ENCODE peak calls at places on chromosomes 2 and 18, in six cellular contexts. One of them, this sample, is unnamed.

GRCh38 chr2:180980185-180980942 is at the start of gene UBE2E3:
- DNase-seq in K562: peak; percentile 92
- DNase-seq in H1: peak; percentile 54
- DNase-seq in GM12891: peak; percentile 56
- DNase-seq in GM12878: no peak
- DNase-seq in HepG2: peak; percentile 67
- DNase-seq in this sample: peak; percentile 55

GRCh38 chr2:225288986-225289385 is 110.5 kb upstream of the NYAP2 start:
- DNase-seq in K562: no peak
- DNase-seq in H1: no peak
- DNase-seq in GM12891: no peak
- DNase-seq in GM12878: no peak
- DNase-seq in HepG2: no peak
- DNase-seq in this sample: no peak

GRCh38 chr2:74186038-74186437 is 7.4 kb upstream of the MOB1A start:
- DNase-seq in K562: peak; percentile 44
- DNase-seq in H1: no peak
- DNase-seq in GM12891: peak; percentile 40
- DNase-seq in GM12878: peak; percentile 98
- DNase-seq in HepG2: no peak
- DNase-seq in this sample: peak; percentile 32

GRCh38 chr2:196453613-196454047 is 185.9 kb upstream of the CCDC150 start:
- DNase-seq in K562: peak; percentile 9
- DNase-seq in H1: peak; percentile 5
- DNase-seq in GM12891: peak; percentile 10
- DNase-seq in GM12878: peak; percentile 72
- DNase-seq in HepG2: peak; percentile 52
- DNase-seq in this sample: no peak

GRCh38 chr2:103847276-103847675 is 1006.6 kb upstream of the POU3F3 start:
- DNase-seq in K562: no peak
- DNase-seq in H1: no peak
- DNase-seq in GM12891: no peak
- DNase-seq in GM12878: no peak
- DNase-seq in HepG2: no peak
- DNase-seq in this sample: no peak

GRCh38 chr2:86258106-86258505 is 58.8 kb downstream of the MRPL35 start:
- DNase-seq in K562: no peak
- DNase-seq in H1: no peak
- DNase-seq in GM12891: no peak
- DNase-seq in GM12878: no peak
- DNase-seq in HepG2: no peak
- DNase-seq in this sample: no peak

GRCh38 chr2:48085888-48086287 is 179.6 kb upstream of the FBXO11 start:
- DNase-seq in K562: no peak
- DNase-seq in H1: no peak
- DNase-seq in GM12891: no peak
- DNase-seq in GM12878: no peak
- DNase-seq in HepG2: no peak
- DNase-seq in this sample: no peak

GRCh38 chr18:34990571-34990970 is 50.6 kb upstream of the MAPRE2 start:
- DNase-seq in K562: no peak
- DNase-seq in H1: no peak
- DNase-seq in GM12891: no peak
- DNase-seq in GM12878: no peak
- DNase-seq in HepG2: no peak
- DNase-seq in this sample: no peak

GRCh38 chr2:180012523-180012922 is 5.4 kb upstream of the CWC22 start:
- DNase-seq in K562: no peak
- DNase-seq in H1: no peak
- DNase-seq in GM12891: no peak
- DNase-seq in GM12878: no peak
- DNase-seq in HepG2: peak; percentile 23
- DNase-seq in this sample: no peak

GRCh38 chr18:23740105-23740830 is 51.0 kb downstream of the LAMA3 start:
- DNase-seq in K562: no peak
- DNase-seq in H1: no peak
- DNase-seq in GM12891: no peak
- DNase-seq in GM12878: no peak
- DNase-seq in HepG2: no peak
- DNase-seq in this sample: no peak

GRCh38 chr2:191145769-191146471 is 4.9 kb downstream of the STAT4 start:
- DNase-seq in K562: no peak
- DNase-seq in H1: no peak
- DNase-seq in GM12891: no peak
- DNase-seq in GM12878: no peak
- DNase-seq in HepG2: no peak
- DNase-seq in this sample: no peak

GRCh38 chr2:134260726-134261125 is 6.9 kb downstream of the MGAT5 start:
- DNase-seq in K562: no peak
- DNase-seq in H1: no peak
- DNase-seq in GM12891: no peak
- DNase-seq in GM12878: no peak
- DNase-seq in HepG2: no peak
- DNase-seq in this sample: no peak

GRCh38 chr2:163592954-163593622 is 142.7 kb downstream of the FIGN start:
- DNase-seq in K562: no peak
- DNase-seq in H1: no peak
- DNase-seq in GM12891: no peak
- DNase-seq in GM12878: no peak
- DNase-seq in HepG2: no peak
- DNase-seq in this sample: no peak

GRCh38 chr18:66874812-66875474 is 271.1 kb upstream of the CDH19 start:
- DNase-seq in K562: no peak
- DNase-seq in H1: no peak
- DNase-seq in GM12891: no peak
- DNase-seq in GM12878: no peak
- DNase-seq in HepG2: peak; percentile 47
- DNase-seq in this sample: no peak

GRCh38 chr2:73594241-73594640 is 48.0 kb downstream of the NAT8 start:
- DNase-seq in K562: no peak
- DNase-seq in H1: no peak
- DNase-seq in GM12891: no peak
- DNase-seq in GM12878: no peak
- DNase-seq in HepG2: no peak
- DNase-seq in this sample: no peak

GRCh38 chr18:9615973-9616559 is 1.7 kb upstream of the PPP4R1 start:
- DNase-seq in K562: no peak
- DNase-seq in H1: no peak
- DNase-seq in GM12891: no peak
- DNase-seq in GM12878: no peak
- DNase-seq in HepG2: no peak
- DNase-seq in this sample: no peak

GRCh38 chr2:20104900-20105545 is 53.6 kb upstream of the LAPTM4A start:
- DNase-seq in K562: no peak
- DNase-seq in H1: no peak
- DNase-seq in GM12891: no peak
- DNase-seq in GM12878: no peak
- DNase-seq in HepG2: no peak
- DNase-seq in this sample: no peak

GRCh38 chr18:45958730-45959129 is 8.4 kb downstream of the EPG5 start:
- DNase-seq in K562: no peak
- DNase-seq in H1: no peak
- DNase-seq in GM12891: no peak
- DNase-seq in GM12878: no peak
- DNase-seq in HepG2: no peak
- DNase-seq in this sample: no peak

GRCh38 chr18:57727952-57728807 is 74.9 kb downstream of the ATP8B1 start:
- DNase-seq in K562: no peak
- DNase-seq in H1: no peak
- DNase-seq in GM12891: no peak
- DNase-seq in GM12878: no peak
- DNase-seq in HepG2: no peak
- DNase-seq in this sample: no peak

GRCh38 chr2:162072976-162073775 is 839 bp downstream of the DPP4 start:
- DNase-seq in K562: no peak
- DNase-seq in H1: no peak
- DNase-seq in GM12891: no peak
- DNase-seq in GM12878: no peak
- DNase-seq in HepG2: no peak
- DNase-seq in this sample: no peak

GRCh38 chr2:191894681-191895147 is 47.8 kb upstream of the CAVIN2 start:
- DNase-seq in K562: no peak
- DNase-seq in H1: no peak
- DNase-seq in GM12891: no peak
- DNase-seq in GM12878: no peak
- DNase-seq in HepG2: no peak
- DNase-seq in this sample: no peak

DNA sequence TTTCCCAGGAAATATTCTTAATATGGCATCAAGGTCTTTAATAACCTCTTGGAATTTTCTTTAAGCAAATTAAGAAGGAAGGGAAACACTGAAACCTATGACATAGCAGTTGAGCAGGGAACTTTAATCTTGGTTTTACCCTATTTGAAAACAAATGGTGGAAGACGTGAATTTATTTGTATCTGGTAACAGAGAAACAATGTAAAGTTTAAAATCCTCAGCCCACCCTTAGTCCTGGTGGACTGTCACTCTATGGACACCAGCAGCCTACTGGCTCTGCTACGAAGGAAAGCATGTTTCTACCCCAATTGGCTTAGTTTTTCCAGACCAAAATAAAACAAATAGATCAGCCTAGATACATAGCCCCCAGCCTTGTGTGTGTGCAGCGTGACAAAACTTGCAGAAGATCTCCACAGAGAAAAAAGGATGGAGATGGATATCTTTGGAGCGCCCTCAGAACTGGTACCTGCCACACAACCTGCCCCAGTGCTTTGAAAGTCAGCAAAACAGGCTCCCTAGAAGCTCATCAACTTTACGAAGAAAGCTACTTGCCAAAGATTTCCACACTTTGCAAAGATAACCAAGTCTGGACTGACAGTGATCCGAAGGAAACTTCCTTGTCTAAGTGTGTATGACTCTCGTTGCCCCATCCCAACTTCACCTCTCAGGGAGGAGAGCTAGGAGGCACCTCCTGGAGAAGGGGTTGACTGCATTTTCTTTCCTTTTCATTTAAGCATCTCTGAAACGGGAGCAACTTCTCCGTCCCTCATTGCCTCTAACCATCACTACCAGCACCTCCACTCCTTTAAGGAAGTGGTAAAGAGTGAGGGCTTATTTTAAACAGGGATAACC is 7.3 kb downstream of the ZEB2 start:
- DNase-seq in K562: no peak
- DNase-seq in H1: no peak
- DNase-seq in GM12891: no peak
- DNase-seq in GM12878: no peak
- DNase-seq in HepG2: no peak
- DNase-seq in this sample: no peak
- TF ChIP-seq POLR2A in K562: no peak
- TF ChIP-seq POLR2A in H1: no peak
- TF ChIP-seq POLR2A in GM12891: no peak
- TF ChIP-seq POLR2A in GM12878: no peak
- TF ChIP-seq POLR2A in HepG2: no peak
- TF ChIP-seq POLR2A in this sample: no peak

GRCh38 chr18:63183952-63184351 is 135.6 kb downstream of the BCL2 start:
- DNase-seq in K562: no peak
- DNase-seq in H1: no peak
- DNase-seq in GM12891: no peak
- DNase-seq in GM12878: no peak
- DNase-seq in HepG2: no peak
- DNase-seq in this sample: no peak

GRCh38 chr18:63186934-63187574 is 132.5 kb downstream of the BCL2 start:
- DNase-seq in K562: no peak
- DNase-seq in H1: no peak
- DNase-seq in GM12891: no peak
- DNase-seq in GM12878: no peak
- DNase-seq in HepG2: no peak
- DNase-seq in this sample: no peak

GRCh38 chr18:63186520-63186919 is 133.0 kb downstream of the BCL2 start:
- DNase-seq in K562: no peak
- DNase-seq in H1: no peak
- DNase-seq in GM12891: no peak
- DNase-seq in GM12878: no peak
- DNase-seq in HepG2: no peak
- DNase-seq in this sample: no peak

GRCh38 chr18:63188063-63188462 is 131.5 kb downstream of the BCL2 start:
- DNase-seq in K562: no peak
- DNase-seq in H1: no peak
- DNase-seq in GM12891: no peak
- DNase-seq in GM12878: no peak
- DNase-seq in HepG2: no peak
- DNase-seq in this sample: no peak

DNA sequence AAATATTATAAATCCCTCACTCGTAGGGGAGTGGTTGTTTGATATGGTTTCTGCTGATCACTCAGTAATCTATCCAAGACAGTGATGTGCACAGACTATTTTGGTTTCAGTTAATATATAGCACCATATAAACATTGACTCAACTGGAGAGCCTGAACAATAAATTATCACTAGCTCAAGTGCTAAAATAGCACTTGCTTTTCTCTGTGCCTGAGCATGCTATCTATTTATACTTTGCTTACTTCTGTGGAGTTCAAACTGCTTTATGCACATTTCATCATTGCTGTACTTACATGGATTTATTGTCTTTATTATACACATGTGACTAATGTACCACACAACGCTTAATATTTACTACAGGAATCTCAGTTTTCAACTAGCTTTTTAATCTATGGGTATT is 133.6 kb downstream of the BCL2 start:
- DNase-seq in K562: no peak
- DNase-seq in H1: no peak
- DNase-seq in GM12891: no peak
- DNase-seq in GM12878: no peak
- DNase-seq in HepG2: no peak
- DNase-seq in this sample: no peak
- TF ChIP-seq POLR2AphosphoS5 in K562: no peak
- TF ChIP-seq POLR2AphosphoS5 in H1: no peak
- TF ChIP-seq POLR2AphosphoS5 in GM12891: no peak
- TF ChIP-seq POLR2AphosphoS5 in GM12878: no peak
- TF ChIP-seq POLR2AphosphoS5 in HepG2: no peak
- TF ChIP-seq POLR2AphosphoS5 in this sample: no peak

GRCh38 chr2:12715258-12715865 is 1.4 kb upstream of the TRIB2 start:
- DNase-seq in K562: no peak
- DNase-seq in H1: no peak
- DNase-seq in GM12891: no peak
- DNase-seq in GM12878: no peak
- DNase-seq in HepG2: no peak
- DNase-seq in this sample: no peak
- TF ChIP-seq TAF1 in K562: no peak
- TF ChIP-seq TAF1 in H1: no peak
- TF ChIP-seq TAF1 in GM12891: no peak
- TF ChIP-seq TAF1 in GM12878: no peak
- TF ChIP-seq TAF1 in HepG2: no peak
- TF ChIP-seq TAF1 in this sample: no peak

DNA sequence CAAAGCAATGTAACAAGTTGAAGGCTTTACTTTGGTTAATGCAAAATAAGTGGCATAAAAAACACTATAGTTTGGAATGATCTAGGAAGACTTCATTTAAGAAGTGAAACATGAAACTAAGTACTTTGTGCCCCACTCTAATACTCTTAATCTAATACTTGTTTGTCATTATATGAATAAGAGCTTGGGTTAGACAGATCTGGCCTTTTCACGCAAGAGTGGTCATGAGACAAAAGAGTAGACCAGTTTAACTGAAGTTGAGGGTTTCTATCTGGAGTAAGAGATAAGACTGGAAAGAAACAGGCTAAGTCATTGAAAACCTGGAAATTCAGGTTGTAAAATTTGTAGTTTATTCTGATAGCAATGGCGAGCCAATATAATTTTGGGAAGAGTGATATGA is 2.8 kb downstream of the SLC30A6 start:
- DNase-seq in K562: peak; percentile 32
- DNase-seq in H1: no peak
- DNase-seq in GM12891: peak; percentile 9
- DNase-seq in GM12878: peak; percentile 66
- DNase-seq in HepG2: no peak
- DNase-seq in this sample: peak; percentile 14
- TF ChIP-seq POLR2A in K562: peak; percentile 31
- TF ChIP-seq POLR2A in H1: no peak
- TF ChIP-seq POLR2A in GM12891: no peak
- TF ChIP-seq POLR2A in GM12878: no peak
- TF ChIP-seq POLR2A in HepG2: no peak
- TF ChIP-seq POLR2A in this sample: no peak

This sample was measured in GM12892.